ENCODE peak calls at places on chromosome 13, in eight cellular contexts. X is heart left ventricle, E is GM12865, R is AG09319, A is foreskin fibroblast, J is GM06990, S is thyroid gland, H is omental fat pad. L is an unnamed sample.

GRCh38 chr13:81197966-81198365 is 857.0 kb upstream of the SPRY2 start:
- DNase-seq in E (no peak), R (no peak), A (no peak), X (no peak), S (no peak), H (no peak), J (no peak), L (no peak)

GRCh38 chr13:33052446-33052845 is 36.2 kb downstream of the KL start:
- DNase-seq in A (peak), J (no peak), S (no peak), R (peak), E (no peak), H (no peak), X (no peak), L (no peak)

GRCh38 chr13:26531751-26532150 is 25.7 kb upstream of the WASF3 start:
- DNase-seq in R (no peak), S (no peak), J (no peak), H (no peak), X (no peak), E (no peak), A (no peak), L (no peak)

GRCh38 chr13:80684525-80685017 is 343.6 kb upstream of the SPRY2 start:
- DNase-seq in S (no peak), R (no peak), J (no peak), H (no peak), X (no peak), A (no peak), E (no peak), L (no peak)

GRCh38 chr13:33139186-33139585 is 123.0 kb downstream of the KL start:
- DNase-seq in X (peak), S (peak), J (no peak), E (no peak), H (no peak), R (no peak), A (no peak), L (no peak)

GRCh38 chr13:106619688-106620555 is 52.0 kb upstream of the ARGLU1 start:
- DNase-seq in X (no peak), E (peak), S (peak), R (peak), H (no peak), J (peak), A (peak), L (peak)

GRCh38 chr13:64793131-64793530 is 2437.0 kb downstream of the PCDH9 start:
- DNase-seq in R (no peak), H (no peak), A (no peak), S (no peak), J (no peak), E (no peak), X (no peak), L (no peak)

GRCh38 chr13:24865158-24865557 is 101.2 kb downstream of the RNF17 start:
- DNase-seq in J (no peak), E (no peak), A (peak), S (no peak), H (no peak), R (no peak), X (no peak), L (no peak)

GRCh38 chr13:75425216-75426009 is 56.6 kb downstream of the TBC1D4 start:
- DNase-seq in A (no peak), E (peak), X (no peak), R (no peak), S (no peak), J (peak), H (no peak), L (no peak)

GRCh38 chr13:84607614-84608013 is 725.3 kb upstream of the SLITRK1 start:
- DNase-seq in R (peak), E (no peak), X (no peak), H (no peak), J (no peak), S (peak), A (peak), L (peak)

GRCh38 chr13:34951528-34951927 is 9.5 kb downstream of the NBEA start:
- DNase-seq in S (no peak), E (no peak), R (no peak), J (no peak), A (no peak), X (no peak), H (no peak), L (no peak)

GRCh38 chr13:94140027-94140426 is 339.5 kb downstream of the DCT start:
- DNase-seq in S (no peak), H (no peak), J (no peak), E (no peak), X (no peak), A (no peak), R (no peak), L (no peak)

GRCh38 chr13:39263531-39263930 is 225.3 kb downstream of the NHLRC3 start:
- DNase-seq in J (no peak), S (no peak), H (no peak), E (no peak), X (no peak), R (no peak), A (no peak), L (no peak)

GRCh38 chr13:97076898-97077297 is 82.6 kb upstream of the OXGR1 start:
- DNase-seq in J (no peak), H (no peak), X (no peak), A (peak), R (peak), S (no peak), E (no peak), L (no peak)

GRCh38 chr13:37656247-37656940 is 57.8 kb upstream of the POSTN start:
- DNase-seq in E (no peak), R (peak), X (no peak), S (no peak), A (peak), J (no peak), H (no peak), L (peak)

GRCh38 chr13:65034266-65034665 is 2195.9 kb downstream of the PCDH9 start:
- DNase-seq in S (no peak), J (no peak), H (no peak), E (no peak), R (no peak), A (no peak), X (no peak), L (no peak)

GRCh38 chr13:99012539-99012938 is 34.7 kb upstream of the DOCK9 start:
- DNase-seq in A (no peak), S (no peak), J (no peak), E (no peak), R (no peak), X (no peak), H (no peak), L (no peak)

GRCh38 chr13:27258637-27259377 is 7.4 kb downstream of the RPL21 start:
- DNase-seq in S (no peak), X (no peak), J (no peak), E (no peak), R (no peak), H (no peak), A (no peak), L (no peak)

GRCh38 chr13:48236528-48237353 is 3.7 kb downstream of the ITM2B start:
- DNase-seq in H (no peak), R (no peak), A (peak), E (no peak), X (no peak), J (no peak), S (no peak), L (no peak)

GRCh38 chr13:32278456-32278855 is 36.7 kb downstream of the ZAR1L start:
- DNase-seq in J (no peak), H (no peak), S (no peak), E (peak), X (no peak), R (no peak), A (peak), L (no peak)

GRCh38 chr13:21106089-21106488 is 44.7 kb upstream of the LATS2 start:
- DNase-seq in X (no peak), R (no peak), H (no peak), S (no peak), J (no peak), E (no peak), A (peak), L (peak)

GRCh38 chr13:99935772-99936171 is 35.8 kb downstream of the ZIC5 start:
- DNase-seq in X (no peak), R (no peak), J (no peak), A (no peak), E (no peak), H (no peak), S (no peak), L (no peak)

GRCh38 chr13:59182241-59182640 is 981.5 kb downstream of the DIAPH3 start:
- DNase-seq in H (no peak), S (peak), X (no peak), A (no peak), R (no peak), E (no peak), J (no peak), L (no peak)

DNA sequence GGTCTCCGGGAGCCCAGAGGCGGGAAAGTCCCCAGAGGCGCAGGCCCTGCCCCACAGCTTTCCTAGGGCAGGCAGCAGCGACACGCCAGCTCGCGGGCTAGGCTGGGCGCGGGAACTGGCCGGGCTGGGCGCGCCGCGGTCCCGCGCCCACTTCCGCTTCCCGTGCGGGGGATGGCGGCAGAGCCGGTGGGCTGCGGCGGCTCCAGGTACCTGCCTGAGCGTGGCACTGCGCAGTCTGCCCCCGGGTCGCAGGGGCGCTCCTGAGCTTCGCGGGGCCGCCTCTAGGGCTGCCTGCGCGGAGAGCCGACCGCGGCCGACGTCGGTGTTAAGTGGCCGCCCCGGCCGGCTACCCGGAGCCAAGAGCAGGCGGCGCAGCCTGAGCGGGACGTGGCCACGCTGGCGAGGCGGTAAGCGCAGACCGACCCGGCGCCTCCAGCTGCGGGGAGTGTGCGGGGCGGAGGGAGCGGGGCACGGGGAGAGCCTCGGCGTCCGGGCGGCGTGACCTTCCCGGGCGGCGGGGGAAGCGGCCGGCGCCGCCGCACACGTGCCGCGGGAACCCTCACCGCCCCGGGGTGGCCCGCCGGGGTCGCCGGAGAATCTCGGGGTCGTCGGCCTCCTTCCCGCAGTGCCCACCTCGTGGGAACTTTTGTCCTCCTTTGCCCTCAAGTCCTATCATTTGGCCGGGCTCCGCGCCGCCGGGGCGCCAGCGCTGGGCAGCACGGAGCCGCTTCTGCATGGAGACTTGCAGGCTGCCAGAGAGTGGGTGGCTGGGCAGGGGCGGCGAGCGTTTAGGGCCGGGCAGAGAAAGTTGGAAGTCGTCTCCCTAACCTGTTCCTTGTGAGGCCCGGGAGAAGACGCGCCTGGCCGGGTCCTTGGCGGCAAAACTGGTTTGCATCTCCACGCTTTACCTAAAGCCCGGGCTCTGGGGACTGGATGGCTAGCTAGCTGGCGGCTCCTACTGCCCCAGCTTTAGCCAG is 31.4 kb upstream of the MPHOSPH8 start:
- DNase-seq in A (peak), X (peak), H (no peak), R (no peak), S (peak), J (peak), E (peak), L (no peak)
- TF ChIP-seq CTCF in A (no peak), X (peak), H (no peak), R (no peak), S (no peak), J (peak), E (peak), L (no peak)

GRCh38 chr13:44116562-44117315 is 237.0 kb downstream of the LACC1 start:
- DNase-seq in H (no peak), A (peak), E (no peak), X (peak), R (no peak), S (no peak), J (no peak), L (no peak)
- TF ChIP-seq CTCF in H (no peak), A (no peak), E (no peak), X (peak), R (no peak), S (no peak), J (no peak), L (peak)

DNA sequence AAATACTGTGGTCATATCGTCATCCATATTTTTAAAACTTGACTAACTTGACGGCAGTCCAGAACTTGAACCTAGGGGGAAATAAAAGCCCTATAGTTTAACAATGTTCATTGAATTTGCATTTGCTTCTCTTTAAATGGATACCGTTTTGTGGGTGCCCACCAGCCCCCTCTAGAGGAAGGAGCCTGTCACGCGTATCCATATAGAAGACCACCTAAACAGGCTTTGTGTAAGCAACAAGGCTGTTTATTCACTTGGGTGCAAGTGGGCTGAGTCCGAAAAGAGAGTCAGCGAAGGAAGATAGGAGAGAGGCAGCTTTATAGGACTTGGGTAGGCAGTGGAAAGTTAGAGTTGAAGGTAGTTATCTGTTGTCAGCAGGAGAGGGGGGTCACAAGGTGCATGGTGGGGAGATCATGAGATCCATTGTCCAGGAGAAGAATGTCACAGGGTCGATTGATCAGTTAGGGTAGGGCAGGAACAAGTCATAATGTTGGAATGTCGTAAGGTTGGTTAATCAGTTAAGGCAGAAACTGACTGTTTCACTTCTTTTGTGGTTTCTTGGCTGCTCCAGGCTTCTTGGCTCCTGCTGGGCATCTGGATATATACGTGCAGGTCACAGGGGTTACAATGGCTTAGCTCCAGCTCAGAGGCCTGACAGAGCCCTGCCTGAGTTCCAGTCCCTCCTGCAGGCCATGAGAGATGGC is 42.5 kb upstream of the ANKRD10 start:
- DNase-seq in E (no peak), R (no peak), S (no peak), J (no peak), H (no peak), A (peak), X (no peak), L (no peak)
- TF ChIP-seq CTCF in E (no peak), R (peak), S (no peak), J (no peak), H (no peak), A (no peak), X (peak), L (peak)

DNA sequence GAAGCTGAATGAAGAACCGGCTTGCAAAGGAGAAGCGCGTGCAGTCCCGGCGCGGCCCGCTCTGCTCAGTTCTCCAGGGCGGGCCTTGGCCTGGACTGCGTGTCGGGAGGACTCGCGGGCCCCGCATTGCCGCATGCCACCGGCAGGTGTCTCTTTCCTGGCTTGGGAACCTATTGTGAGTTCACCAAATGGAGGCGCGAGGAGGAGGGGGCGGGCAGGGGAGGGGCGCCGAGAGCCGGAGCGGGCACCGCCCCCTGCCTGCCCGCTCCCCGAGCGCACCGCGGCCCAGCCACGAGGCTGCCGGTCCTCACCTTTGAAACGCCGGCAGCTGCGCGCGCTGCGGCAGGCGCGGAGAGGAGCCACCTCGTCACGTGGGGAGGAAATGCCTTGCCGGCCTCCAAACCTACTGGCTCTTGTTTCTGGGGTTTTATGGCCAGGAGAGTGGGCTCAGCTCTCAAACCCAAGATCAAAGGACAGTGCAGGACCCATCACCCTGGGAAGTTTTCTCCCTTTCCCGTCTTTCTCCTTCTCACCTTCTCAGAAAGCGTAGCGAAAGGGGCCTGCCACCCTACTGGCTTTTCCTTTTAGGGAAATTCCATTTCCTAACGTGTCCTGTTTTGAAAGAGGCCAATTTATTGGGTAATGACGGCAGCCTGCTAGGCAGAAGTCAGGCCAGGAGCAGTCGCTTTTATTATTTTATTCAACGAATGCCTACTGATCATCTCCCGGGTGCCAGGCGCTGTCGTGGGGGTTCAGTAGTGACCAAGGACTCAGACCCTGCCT is 13.8 kb upstream of the UBE2L5 start:
- DNase-seq in A (peak), J (peak), X (peak), R (peak), H (peak), S (peak), E (peak), L (no peak)
- TF ChIP-seq CTCF in A (peak), J (peak), X (peak), R (peak), H (peak), S (peak), E (peak), L (peak)

GRCh38 chr13:46716821-46717220 is 80.1 kb downstream of the ESD start:
- DNase-seq in J (no peak), A (no peak), S (no peak), X (no peak), H (no peak), E (no peak), R (no peak), L (no peak)

GRCh38 chr13:46715363-46715762 is 81.6 kb downstream of the ESD start:
- DNase-seq in R (no peak), S (no peak), A (no peak), X (no peak), H (no peak), J (no peak), E (no peak), L (no peak)

GRCh38 chr13:46717275-46717674 is 79.7 kb downstream of the ESD start:
- DNase-seq in X (no peak), A (no peak), E (no peak), S (no peak), H (no peak), R (no peak), J (no peak), L (no peak)

DNA sequence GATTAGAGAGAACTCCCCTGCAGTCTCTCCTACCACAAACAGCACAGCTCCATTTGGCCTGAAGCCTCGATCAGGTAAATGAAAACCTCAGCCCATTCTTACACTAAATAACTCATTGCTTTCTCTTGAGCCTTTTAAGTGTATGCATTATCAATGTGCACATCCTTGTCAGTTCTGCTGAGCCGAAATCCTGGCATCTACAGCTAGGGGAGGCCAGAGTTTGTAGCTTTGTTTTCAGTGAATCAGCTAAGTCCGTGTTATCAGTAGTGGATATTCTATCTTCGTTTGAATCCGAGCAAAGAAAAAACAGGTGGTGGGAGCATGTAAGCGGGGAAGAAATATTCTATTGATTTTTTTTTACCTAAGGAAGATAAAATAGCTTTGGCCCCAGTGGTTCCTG is 84.4 kb downstream of the ESD start:
- DNase-seq in E (no peak), S (no peak), X (no peak), A (no peak), J (no peak), H (no peak), R (no peak), L (no peak)
- TF ChIP-seq CTCF in E (no peak), S (no peak), X (no peak), A (peak), J (no peak), H (no peak), R (no peak), L (no peak)

GRCh38 chr13:43196750-43197149 is 173.4 kb downstream of the DNAJC15 start:
- DNase-seq in S (no peak), E (no peak), H (no peak), J (no peak), X (no peak), A (peak), R (no peak), L (no peak)

GRCh38 chr13:43196171-43196611 is 172.8 kb downstream of the DNAJC15 start:
- DNase-seq in S (no peak), H (no peak), A (peak), J (no peak), R (no peak), X (peak), E (no peak), L (no peak)

GRCh38 chr13:43195112-43195511 is 171.7 kb downstream of the DNAJC15 start:
- DNase-seq in X (no peak), E (no peak), S (no peak), A (no peak), R (no peak), J (no peak), H (no peak), L (no peak)

GRCh38 chr13:43193789-43194188 is 170.4 kb downstream of the DNAJC15 start:
- DNase-seq in A (no peak), X (no peak), H (no peak), J (no peak), S (no peak), E (no peak), R (no peak), L (no peak)

DNA sequence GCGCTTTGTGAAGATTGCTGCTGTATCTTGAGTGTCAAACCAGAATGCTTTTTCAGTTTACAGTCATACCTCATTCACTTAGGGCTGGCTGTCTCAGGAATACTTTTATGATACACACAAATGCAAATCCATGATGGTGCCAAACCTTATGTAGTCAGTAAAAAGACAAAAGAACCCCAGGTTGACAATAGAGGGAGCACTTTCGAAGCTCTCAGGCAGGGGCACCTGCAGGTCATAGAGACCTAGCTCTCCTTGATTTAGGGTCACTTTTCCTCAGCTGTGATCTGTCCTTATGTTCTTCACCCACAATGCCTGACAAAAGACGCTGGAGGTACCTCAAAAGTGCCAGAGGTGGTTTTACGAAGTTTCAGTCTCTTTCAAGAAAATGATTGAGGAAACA is 172.2 kb downstream of the DNAJC15 start:
- DNase-seq in E (peak), X (no peak), R (no peak), H (no peak), S (no peak), J (no peak), A (no peak), L (no peak)
- TF ChIP-seq CTCF in E (peak), X (no peak), R (no peak), H (no peak), S (no peak), J (peak), A (no peak), L (peak)

GRCh38 chr13:19062801-19063200 is 118.8 kb downstream of the TUBA3C start:
- DNase-seq in R (no peak), E (no peak), J (no peak), X (no peak), A (no peak), H (no peak), S (no peak), L (no peak)
- TF ChIP-seq CTCF in R (no peak), E (no peak), J (no peak), X (no peak), A (no peak), H (no peak), S (no peak), L (no peak)

L was measured in HFF-Myc.